ENCODE peak calls at places on chromosome 11, in eight cellular contexts. F is body of pancreas, Q is ovary, M is GM12892, L is esophagus squamous epithelium, T is HCT116, O is heart left ventricle, S is NB4. C is an unnamed sample.

GRCh38 chr11:12167098-12167999 is 57.0 kb downstream of the MICAL2 start:
- DNase-seq in F (no peak), L (no peak), T (peak; percentile 95), S (peak; percentile 78), O (no peak), M (no peak), Q (peak; percentile 26), C (no peak)

GRCh38 chr11:24588075-24588474 is 91.2 kb downstream of the LUZP2 start:
- DNase-seq in O (no peak), L (no peak), Q (no peak), M (no peak), T (no peak), F (no peak), S (no peak), C (no peak)

GRCh38 chr11:125165111-125165663 is 636 bp downstream of the PKNOX2 start:
- DNase-seq in L (no peak), F (peak; percentile 34), O (peak; percentile 28), S (peak; percentile 14), T (no peak), Q (peak; percentile 55), M (peak; percentile 42), C (no peak)

GRCh38 chr11:57248780-57249383 is 11.8 kb upstream of the APLNR start:
- DNase-seq in S (peak; percentile 73), F (peak; percentile 52), L (no peak), M (no peak), Q (peak; percentile 56), O (peak; percentile 80), T (peak; percentile 27), C (peak; percentile 77)

GRCh38 chr11:65574963-65575567 is 788 bp upstream of the EHBP1L1 start:
- DNase-seq in F (peak; percentile 85), T (no peak), L (no peak), Q (no peak), M (no peak), S (no peak), O (peak; percentile 42), C (peak; percentile 94)

GRCh38 chr11:8018742-8019631 is 31.9 kb downstream of the EIF3F start:
- DNase-seq in Q (peak; percentile 88), T (no peak), F (peak; percentile 78), L (no peak), M (peak; percentile 41), O (peak; percentile 71), S (no peak), C (peak; percentile 6)

GRCh38 chr11:69718147-69718546 is 14.3 kb upstream of the FGF19 start:
- DNase-seq in Q (no peak), M (peak; percentile 57), L (no peak), T (no peak), S (peak; percentile 93), F (no peak), O (peak; percentile 37), C (peak; percentile 37)

GRCh38 chr11:93197383-93198220 is at the start of gene SLC36A4:
- DNase-seq in F (peak; percentile 95), M (peak; percentile 48), L (peak; percentile 91), O (peak; percentile 88), S (peak; percentile 98), Q (peak; percentile 92), T (peak; percentile 87), C (peak; percentile 95)

GRCh38 chr11:76577199-76577920 is 93.2 kb downstream of the LRRC32 start:
- DNase-seq in M (no peak), F (no peak), L (no peak), T (no peak), S (no peak), Q (no peak), O (peak; percentile 87), C (no peak)

GRCh38 chr11:75565221-75565814 is 3.3 kb downstream of the SERPINH1 start:
- DNase-seq in F (peak; percentile 59), S (no peak), T (no peak), Q (peak; percentile 75), M (no peak), O (peak; percentile 66), L (no peak), C (no peak)

GRCh38 chr11:118938491-118939411 is 13.0 kb upstream of the BCL9L start:
- DNase-seq in Q (no peak), F (no peak), M (no peak), T (peak; percentile 94), S (no peak), O (no peak), L (no peak), C (no peak)

GRCh38 chr11:27310710-27311109 is 52.3 kb downstream of the CCDC34 start:
- DNase-seq in S (no peak), O (no peak), F (no peak), T (no peak), M (no peak), L (no peak), Q (no peak), C (no peak)

GRCh38 chr11:96863520-96863919 is 473.7 kb downstream of the JRKL start:
- DNase-seq in M (no peak), L (no peak), F (no peak), Q (no peak), S (no peak), T (no peak), O (peak; percentile 79), C (no peak)

DNA sequence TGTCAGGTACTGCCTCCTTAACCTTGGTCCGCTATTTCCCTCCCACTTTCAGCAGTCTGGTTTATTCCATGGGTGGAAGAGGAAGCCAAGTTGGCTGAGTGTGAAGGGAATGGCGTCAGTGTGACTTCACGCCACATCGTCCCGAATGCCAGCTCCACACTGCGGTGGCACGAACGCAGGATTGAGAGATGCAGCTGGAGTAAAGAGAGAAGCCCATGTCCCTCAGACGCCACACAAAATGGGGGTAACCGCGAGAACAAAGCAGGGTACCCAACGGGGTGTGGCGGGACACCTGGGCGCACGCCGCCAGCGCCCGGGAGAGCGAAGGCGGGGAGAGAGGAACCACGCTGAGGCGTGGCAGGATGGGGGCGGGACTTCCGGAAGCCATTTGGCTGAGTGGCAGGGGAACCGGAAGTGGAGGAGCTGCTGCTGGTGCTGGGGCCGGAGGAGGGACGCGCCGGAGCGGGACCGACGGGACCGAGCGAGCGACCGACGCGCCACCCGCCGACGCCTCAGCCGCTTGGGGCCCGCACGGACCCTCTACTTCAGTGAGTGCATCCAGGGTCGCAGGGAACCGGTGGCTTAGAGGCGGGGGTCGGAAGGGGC is at the start of gene PAFAH1B2:
- DNase-seq in T (peak; percentile 84), L (peak; percentile 70), O (peak; percentile 97), S (peak; percentile 97), Q (peak; percentile 96), F (peak; percentile 98), M (peak; percentile 98), C (peak; percentile 93)
- TF ChIP-seq POLR2A in T (peak; percentile 95), L (no peak), O (no peak), S (peak; percentile 97), Q (no peak), F (peak; percentile 92), M (peak; percentile 85), C (peak; percentile 83)

GRCh38 chr11:64241430-64242153 is 697 bp downstream of the FKBP2 start:
- DNase-seq in T (peak; percentile 98), Q (peak; percentile 100), S (peak; percentile 99), M (peak; percentile 92), L (peak; percentile 96), F (peak; percentile 100), O (peak; percentile 100), C (peak; percentile 99)
- TF ChIP-seq POLR2A in T (peak; percentile 79), Q (peak; percentile 51), S (peak; percentile 79), M (peak; percentile 64), L (no peak), F (peak; percentile 35), O (no peak), C (no peak)

GRCh38 chr11:85821636-85822035 is 10.7 kb upstream of the SYTL2 start:
- DNase-seq in F (peak; percentile 52), M (no peak), T (no peak), L (no peak), Q (no peak), S (no peak), O (no peak), C (no peak)
- TF ChIP-seq POLR2A in F (no peak), M (no peak), T (no peak), L (no peak), Q (no peak), S (no peak), O (no peak), C (no peak)

GRCh38 chr11:32094931-32095330 is 4.1 kb downstream of the RCN1 start:
- DNase-seq in O (no peak), S (no peak), L (no peak), Q (no peak), T (no peak), F (no peak), M (no peak), C (no peak)

GRCh38 chr11:32087602-32088001 is 3.3 kb upstream of the RCN1 start:
- DNase-seq in L (no peak), M (no peak), F (no peak), S (no peak), O (no peak), T (no peak), Q (no peak), C (no peak)

GRCh38 chr11:32092581-32093170 is 1.8 kb downstream of the RCN1 start:
- DNase-seq in F (no peak), M (no peak), Q (no peak), L (no peak), O (no peak), S (no peak), T (no peak), C (no peak)

GRCh38 chr11:32088117-32088941 is 2.5 kb upstream of the RCN1 start:
- DNase-seq in F (peak; percentile 78), L (no peak), T (no peak), S (peak; percentile 86), Q (peak; percentile 69), O (peak; percentile 81), M (no peak), C (peak; percentile 36)

GRCh38 chr11:32090774-32091370 is at the start of gene RCN1:
- DNase-seq in T (no peak), L (no peak), S (peak; percentile 85), M (peak; percentile 59), O (peak; percentile 80), Q (peak; percentile 61), F (peak; percentile 44), C (peak; percentile 75)
- TF ChIP-seq POLR2A in T (peak; percentile 59), L (no peak), S (peak; percentile 14), M (peak; percentile 57), O (no peak), Q (no peak), F (peak; percentile 46), C (no peak)

DNA sequence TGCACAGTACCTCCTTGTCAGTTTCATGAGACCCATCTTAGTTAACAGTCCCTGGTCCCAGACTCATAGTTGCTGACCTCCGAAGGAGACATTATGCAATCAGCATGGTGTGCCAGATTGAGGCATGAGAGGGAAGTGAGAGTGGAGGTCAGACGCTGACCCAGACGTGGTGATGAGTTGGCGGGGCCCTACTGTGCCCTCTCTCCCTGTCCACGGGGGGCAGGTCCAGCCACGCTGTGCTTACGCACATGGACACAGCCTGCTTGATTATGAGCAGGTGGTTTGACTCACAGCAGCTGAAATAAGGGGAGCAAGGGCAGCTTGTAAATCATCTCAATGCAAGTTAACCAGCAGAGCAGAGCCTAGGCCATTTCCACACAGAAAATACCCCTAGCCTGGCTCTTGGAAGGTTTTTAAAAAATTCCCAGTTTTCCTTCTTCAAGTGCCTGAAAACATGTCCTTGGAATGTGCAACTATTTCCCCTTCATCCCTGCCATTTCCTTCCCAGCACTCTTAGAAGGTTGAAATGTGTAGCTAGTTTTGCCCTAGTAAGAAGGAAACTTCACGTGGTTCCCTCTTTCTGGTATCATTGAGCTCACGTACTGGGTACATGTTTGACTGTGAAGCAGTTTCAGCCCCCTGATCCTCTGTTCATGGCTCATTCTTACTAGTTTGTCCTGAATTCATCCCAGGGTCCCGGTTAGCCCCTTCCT is 122.6 kb upstream of the SORL1-AS1 start:
- DNase-seq in O (peak; percentile 55), F (peak; percentile 80), M (no peak), Q (peak; percentile 93), S (peak; percentile 94), L (no peak), T (no peak), C (no peak)
- TF ChIP-seq POLR2A in O (no peak), F (no peak), M (no peak), Q (no peak), S (no peak), L (no peak), T (no peak), C (no peak)

C was measured in erythroblast.